ENCODE peak calls at places on chromosomes 4 and X, in seven cellular contexts. E is left lobe of liver, R is EH, J is NCI-H774, P is cardiac fibroblast, D is Karpas-422, B is H4. K is an unnamed sample.

GRCh38 chr4:98658287-98659105 is at the start of gene TSPAN5:
- DNase-seq in E (peak), R (peak), J (peak), P (peak), D (peak), B (peak), K (peak)

GRCh38 chr4:107619731-107620130 is 100.3 kb downstream of the PAPSS1 start:
- DNase-seq in E (no peak), R (no peak), J (no peak), P (no peak), D (no peak), B (no peak), K (no peak)

GRCh38 chrX:11531226-11531625 is 134.5 kb downstream of the ARHGAP6 start:
- DNase-seq in E (no peak), R (peak), J (no peak), P (peak), D (no peak), B (no peak), K (peak)

GRCh38 chr4:2526559-2526958 is 9.9 kb upstream of the FAM193A start:
- DNase-seq in E (no peak), R (no peak), J (no peak), P (no peak), D (peak), B (no peak), K (no peak)

GRCh38 chr4:124111922-124112321 is 600.6 kb downstream of the ANKRD50 start:
- DNase-seq in E (no peak), R (peak), J (peak), P (peak), D (peak), B (peak), K (peak)

GRCh38 chrX:337331-337831 is 18.8 kb upstream of the GTPBP6 start:
- DNase-seq in E (no peak), R (no peak), J (no peak), P (no peak), D (no peak), B (no peak), K (no peak)

GRCh38 chr4:122167369-122167768 is 15.2 kb downstream of the BLTP1 start:
- DNase-seq in E (no peak), R (no peak), J (no peak), P (no peak), D (no peak), B (no peak), K (no peak)

GRCh38 chr4:95505149-95505548 is 43.6 kb downstream of the UNC5C start:
- DNase-seq in E (no peak), R (no peak), J (no peak), P (peak), D (no peak), B (peak), K (peak)

GRCh38 chrX:154466907-154467306 is 8.8 kb downstream of the PLXNA3 start:
- DNase-seq in E (no peak), R (no peak), J (no peak), P (no peak), D (no peak), B (no peak), K (no peak)

GRCh38 chr4:161926033-161926828 is 237.6 kb downstream of the FSTL5 start:
- DNase-seq in E (no peak), R (no peak), J (no peak), P (no peak), D (no peak), B (no peak), K (no peak)

GRCh38 chr4:80831383-80832361 is 198.8 kb upstream of the BMP3 start:
- DNase-seq in E (no peak), R (peak), J (no peak), P (no peak), D (no peak), B (no peak), K (peak)

GRCh38 chrX:135484636-135485289 is 35.7 kb upstream of the INTS6L start:
- DNase-seq in E (no peak), R (peak), J (peak), P (peak), D (peak), B (peak), K (peak)

GRCh38 chr4:161936625-161937133 is 227.1 kb downstream of the FSTL5 start:
- DNase-seq in E (no peak), R (peak), J (no peak), P (peak), D (no peak), B (peak), K (peak)

GRCh38 chrX:150364347-150365050 is 1.4 kb downstream of the MAMLD1 start:
- DNase-seq in E (no peak), R (peak), J (no peak), P (no peak), D (peak), B (no peak), K (peak)

GRCh38 chrX:37998586-37999267 is 7.6 kb upstream of the SYTL5 start:
- DNase-seq in E (no peak), R (peak), J (no peak), P (no peak), D (no peak), B (no peak), K (peak)

GRCh38 chr4:96037705-96038104 is 197.8 kb downstream of the PDHA2 start:
- DNase-seq in E (no peak), R (no peak), J (no peak), P (no peak), D (no peak), B (no peak), K (no peak)

GRCh38 chrX:1601051-1601767 is 9.8 kb downstream of the AKAP17A start:
- DNase-seq in E (no peak), R (no peak), J (no peak), P (no peak), D (no peak), B (no peak), K (no peak)

GRCh38 chrX:19893722-19894121 is 6.3 kb upstream of the SH3KBP1 start:
- DNase-seq in E (no peak), R (peak), J (peak), P (peak), D (no peak), B (no peak), K (peak)

GRCh38 chr4:141247430-141247780 is 26.7 kb downstream of the ZNF330 start:
- DNase-seq in E (no peak), R (no peak), J (no peak), P (no peak), D (no peak), B (no peak), K (no peak)

GRCh38 chrX:43745938-43746721 is 90.0 kb downstream of the MAOA start:
- DNase-seq in E (no peak), R (peak), J (no peak), P (no peak), D (no peak), B (no peak), K (no peak)

GRCh38 chrX:1226249-1226648 is 13.8 kb upstream of the CRLF2 start:
- DNase-seq in E (no peak), R (no peak), J (no peak), P (no peak), D (no peak), B (no peak), K (no peak)

GRCh38 chr4:71231753-71232420 is 106.9 kb upstream of the SLC4A4 start:
- DNase-seq in E (no peak), R (peak), J (no peak), P (no peak), D (no peak), B (no peak), K (no peak)

GRCh38 chr4:54423066-54423465 is 194.0 kb downstream of the PDGFRA start:
- DNase-seq in E (no peak), R (peak), J (no peak), P (no peak), D (no peak), B (no peak), K (no peak)

GRCh38 chr4:13173974-13174373 is 310.2 kb downstream of the RAB28 start:
- DNase-seq in E (no peak), R (no peak), J (no peak), P (peak), D (no peak), B (no peak), K (peak)

GRCh38 chr4:95929448-95930064 is 89.7 kb downstream of the PDHA2 start:
- DNase-seq in E (no peak), R (no peak), J (no peak), P (no peak), D (peak), B (no peak), K (peak)

GRCh38 chr4:26859762-26860156 is 882 bp upstream of the STIM2 start:
- DNase-seq in E (no peak), R (no peak), J (no peak), P (no peak), D (peak), B (no peak), K (no peak)

GRCh38 chr4:932713-933070 is 432 bp downstream of the TMEM175 start:
- DNase-seq in E (no peak), R (no peak), J (no peak), P (no peak), D (no peak), B (no peak), K (peak)

K was measured in A172.